ENCODE peak calls at places on chromosome 3, in six cellular contexts. X is stomach, O is spleen, A is body of pancreas, E is colonic mucosa, R is neural progenitor cell. S is an unnamed sample. For H3K36me3, the result is how much of the 10 kb centered on the place peaks cover.

GRCh38 chr3:36677331-36678007 is 86.9 kb downstream of the DCLK3 start:
- DNase-seq in X (no peak), O (no peak), A (no peak), E (no peak), R (peak), S (no peak)

GRCh38 chr3:76753599-76753998 is 286.3 kb upstream of the ROBO2 start:
- DNase-seq in X (no peak), O (no peak), A (no peak), E (no peak), R (no peak), S (no peak)

GRCh38 chr3:36679384-36680200 is 84.8 kb downstream of the DCLK3 start:
- DNase-seq in X (no peak), O (no peak), A (no peak), E (no peak), R (no peak), S (no peak)

GRCh38 chr3:57091471-57091870 is 31.0 kb downstream of the SPATA12 start:
- DNase-seq in X (no peak), O (no peak), A (no peak), E (no peak), R (no peak), S (no peak)

GRCh38 chr3:120153294-120153693 is 59.0 kb upstream of the GSK3B start:
- DNase-seq in X (no peak), O (no peak), A (no peak), E (no peak), R (no peak), S (no peak)

GRCh38 chr3:107421170-107421792 is 44.0 kb downstream of the CCDC54 start:
- DNase-seq in X (no peak), O (no peak), A (no peak), E (no peak), R (peak), S (no peak)

GRCh38 chr3:73716418-73716817 is 91.7 kb upstream of the PDZRN3 start:
- DNase-seq in X (no peak), O (no peak), A (no peak), E (no peak), R (no peak), S (no peak)

GRCh38 chr3:189142527-189142926 is 29.2 kb upstream of the TPRG1 start:
- DNase-seq in X (no peak), O (no peak), A (no peak), E (no peak), R (no peak), S (no peak)

GRCh38 chr3:32238816-32239637 is 547 bp downstream of the CMTM8 start:
- DNase-seq in X (peak), O (peak), A (peak), E (peak), R (no peak), S (peak)

GRCh38 chr3:122014741-122015140 is 7.3 kb downstream of the ILDR1 start:
- DNase-seq in X (no peak), O (no peak), A (no peak), E (no peak), R (no peak), S (no peak)

GRCh38 chr3:141399200-141399599 is 30.9 kb downstream of the ZBTB38 start:
- DNase-seq in X (no peak), O (no peak), A (no peak), E (peak), R (no peak), S (no peak)

GRCh38 chr3:136457793-136458192 is 207.7 kb downstream of the PCCB start:
- DNase-seq in X (no peak), O (no peak), A (no peak), E (no peak), R (no peak), S (no peak)

GRCh38 chr3:137766069-137766960 is 2.2 kb downstream of the SOX14 start:
- DNase-seq in X (no peak), O (no peak), A (no peak), E (no peak), R (peak), S (no peak)

GRCh38 chr3:48599077-48599501 is 4.0 kb upstream of the COL7A1 start:
- DNase-seq in X (no peak), O (no peak), A (no peak), E (no peak), R (no peak), S (no peak)

GRCh38 chr3:33139996-33140395 is 26.2 kb downstream of the CRTAP start:
- DNase-seq in X (no peak), O (no peak), A (no peak), E (no peak), R (no peak), S (no peak)

GRCh38 chr3:55090310-55090709 is 162.5 kb upstream of the LRTM1 start:
- DNase-seq in X (no peak), O (no peak), A (no peak), E (no peak), R (no peak), S (no peak)

GRCh38 chr3:126522363-126522788 is 1.6 kb upstream of the CHST13 start:
- DNase-seq in X (peak), O (peak), A (peak), E (peak), R (peak), S (peak)

GRCh38 chr3:87625911-87626310 is 349.5 kb upstream of the POU1F1 start:
- DNase-seq in X (no peak), O (no peak), A (no peak), E (no peak), R (no peak), S (no peak)

GRCh38 chr3:172110127-172110779 is 70.9 kb downstream of the FNDC3B start:
- DNase-seq in X (no peak), O (no peak), A (no peak), E (no peak), R (no peak), S (no peak)

GRCh38 chr3:172113710-172114109 is 74.3 kb downstream of the FNDC3B start:
- DNase-seq in X (no peak), O (no peak), A (no peak), E (no peak), R (no peak), S (no peak)

GRCh38 chr3:172107403-172107802 is 68.0 kb downstream of the FNDC3B start:
- DNase-seq in X (no peak), O (no peak), A (no peak), E (no peak), R (no peak), S (no peak)

GRCh38 chr3:172112348-172113123 is 73.2 kb downstream of the FNDC3B start:
- DNase-seq in X (no peak), O (no peak), A (no peak), E (no peak), R (no peak), S (no peak)

GRCh38 chr3:172111163-172111562 is 71.8 kb downstream of the FNDC3B start:
- DNase-seq in X (no peak), O (no peak), A (no peak), E (no peak), R (no peak), S (no peak)
- H3K36me3 ChIP-seq in X (under half), O (under half), A (under half), E (under half), R (under half), S (under half)

GRCh38 chr3:16243706-16244490 is 20.8 kb downstream of the DPH3 start:
- DNase-seq in X (no peak), O (no peak), A (no peak), E (no peak), R (no peak), S (no peak)
- H3K27ac ChIP-seq in X (no peak), O (no peak), A (no peak), E (no peak), R (no peak), S (no peak)

GRCh38 chr3:112134335-112135124 is 1.5 kb upstream of the GCSAM start:
- DNase-seq in X (no peak), O (no peak), A (peak), E (no peak), R (no peak), S (no peak)
- TF ChIP-seq CTCF in X (no peak), O (no peak), A (no peak), E (no peak), R (no peak), S (no peak)

DNA sequence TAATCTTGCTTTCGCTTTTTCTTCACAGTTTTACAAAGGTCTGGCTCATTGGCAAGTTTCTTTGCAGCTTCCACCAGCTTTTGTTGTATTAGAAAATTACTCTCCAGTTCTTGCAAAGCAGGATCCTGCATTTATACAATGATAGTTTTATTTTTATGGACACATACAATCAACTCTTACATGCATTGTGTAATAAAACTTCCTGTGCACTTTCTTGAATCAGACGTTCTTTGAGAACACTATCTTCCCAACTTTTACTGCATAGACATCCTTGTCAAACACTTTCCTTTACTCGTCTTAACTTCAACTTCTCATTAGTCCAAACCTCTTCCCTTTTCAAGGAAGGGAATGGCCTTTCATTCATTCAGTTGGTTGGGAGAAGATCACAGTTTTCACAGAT is 71.4 kb upstream of the LMOD3 start:
- DNase-seq in X (no peak), O (no peak), A (no peak), E (no peak), R (no peak), S (no peak)
- H3K36me3 ChIP-seq in X (half or more), O (under half), A (under half), E (under half), R (under half), S (under half)

GRCh38 chr3:49928511-49929017 is 1.0 kb downstream of the MON1A start:
- DNase-seq in X (no peak), O (no peak), A (no peak), E (peak), R (no peak), S (no peak)

GRCh38 chr3:49927798-49928197 is 1.8 kb downstream of the MON1A start:
- DNase-seq in X (no peak), O (no peak), A (no peak), E (no peak), R (no peak), S (no peak)

GRCh38 chr3:49930922-49931321 is 1.3 kb upstream of the MON1A start:
- DNase-seq in X (no peak), O (no peak), A (no peak), E (peak), R (peak), S (no peak)

GRCh38 chr3:49929333-49930240 is at the start of gene MON1A:
- DNase-seq in X (peak), O (peak), A (peak), E (peak), R (peak), S (peak)

GRCh38 chr3:49930241-49930690 is 655 bp upstream of the MON1A start:
- DNase-seq in X (no peak), O (no peak), A (no peak), E (no peak), R (no peak), S (no peak)
- H3K27ac ChIP-seq in X (peak), O (peak), A (peak), E (peak), R (no peak), S (peak)

GRCh38 chr3:129424185-129424841 is 4.1 kb downstream of the EFCAB12 start:
- DNase-seq in X (peak), O (no peak), A (no peak), E (no peak), R (no peak), S (no peak)

GRCh38 chr3:129421236-129421883 is 7.1 kb downstream of the EFCAB12 start:
- DNase-seq in X (no peak), O (no peak), A (no peak), E (no peak), R (no peak), S (no peak)

GRCh38 chr3:129422897-129423296 is 5.5 kb downstream of the EFCAB12 start:
- DNase-seq in X (no peak), O (no peak), A (no peak), E (no peak), R (no peak), S (no peak)

GRCh38 chr3:129419476-129419875 is 9.0 kb downstream of the EFCAB12 start:
- DNase-seq in X (no peak), O (no peak), A (no peak), E (no peak), R (no peak), S (no peak)

DNA sequence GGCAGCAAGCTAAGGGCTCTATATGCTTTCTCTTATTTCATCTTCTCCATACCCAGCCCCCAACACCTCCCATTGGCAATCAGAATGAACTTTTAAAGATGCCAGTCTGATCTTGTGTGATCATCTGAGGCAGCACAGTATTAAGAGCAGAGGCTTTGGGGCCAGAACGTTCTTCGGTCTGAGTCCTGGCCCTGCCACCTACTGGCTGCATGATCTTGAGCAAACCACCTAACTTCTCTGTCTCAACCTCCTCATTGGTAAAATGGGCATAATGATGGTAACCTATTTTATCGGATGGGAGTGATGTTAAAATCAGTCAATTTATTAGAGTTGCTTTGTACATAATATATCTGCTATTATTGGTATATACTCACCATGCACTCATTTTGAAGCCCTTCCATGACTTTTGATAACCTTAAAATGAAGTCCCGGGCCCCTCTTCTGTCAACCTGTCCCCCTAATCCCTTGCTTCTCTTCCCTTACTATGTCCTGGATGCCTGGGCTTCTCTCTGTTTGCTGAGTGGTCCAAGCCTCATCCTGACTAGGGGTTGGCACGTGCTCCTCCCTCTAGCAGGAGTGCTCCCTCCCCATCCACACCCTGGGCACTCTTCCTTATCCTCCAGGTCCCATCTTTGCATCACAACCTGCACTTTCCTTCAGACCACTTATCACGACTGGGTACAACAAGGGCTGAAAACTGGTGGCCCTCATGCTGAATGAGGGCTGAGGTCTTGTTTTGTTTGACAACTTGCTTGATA is 6.3 kb downstream of the EFCAB12 start:
- DNase-seq in X (no peak), O (no peak), A (no peak), E (no peak), R (no peak), S (no peak)
- TF ChIP-seq CTCF in X (no peak), O (no peak), A (no peak), E (no peak), R (no peak), S (no peak)

DNA sequence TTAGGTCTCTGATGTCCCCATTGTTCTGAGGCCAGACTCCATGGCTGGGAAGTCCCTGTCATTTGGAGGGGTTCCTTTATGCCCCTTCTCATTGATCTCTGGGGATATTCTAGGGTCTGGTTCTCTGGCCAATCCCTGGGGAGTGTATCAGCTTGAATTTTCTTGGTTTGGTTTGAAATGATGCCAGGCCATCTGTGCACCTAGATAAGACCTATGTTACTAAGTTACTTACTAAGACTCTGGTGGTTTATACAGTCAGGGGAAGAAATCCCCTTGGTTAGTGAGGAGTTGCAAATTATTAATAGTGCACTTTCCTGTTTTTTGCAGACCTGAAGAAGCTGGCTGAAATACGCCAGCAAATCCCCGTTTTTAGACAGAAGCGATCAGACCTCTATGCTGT is 20.3 kb downstream of the NIT2 start:
- DNase-seq in X (no peak), O (no peak), A (peak), E (no peak), R (no peak), S (no peak)
- H3K36me3 ChIP-seq in X (half or more), O (under half), A (under half), E (under half), R (under half), S (under half)

GRCh38 chr3:14256046-14256445 is 77.4 kb downstream of the LSM3 start:
- DNase-seq in X (no peak), O (no peak), A (no peak), E (no peak), R (no peak), S (no peak)

GRCh38 chr3:14253983-14254382 is 75.4 kb downstream of the LSM3 start:
- DNase-seq in X (no peak), O (no peak), A (no peak), E (no peak), R (no peak), S (no peak)

GRCh38 chr3:14254812-14255702 is 76.4 kb downstream of the LSM3 start:
- DNase-seq in X (no peak), O (no peak), A (no peak), E (no peak), R (no peak), S (no peak)

GRCh38 chr3:14252321-14253021 is 73.9 kb downstream of the LSM3 start:
- DNase-seq in X (no peak), O (no peak), A (no peak), E (no peak), R (no peak), S (no peak)

DNA sequence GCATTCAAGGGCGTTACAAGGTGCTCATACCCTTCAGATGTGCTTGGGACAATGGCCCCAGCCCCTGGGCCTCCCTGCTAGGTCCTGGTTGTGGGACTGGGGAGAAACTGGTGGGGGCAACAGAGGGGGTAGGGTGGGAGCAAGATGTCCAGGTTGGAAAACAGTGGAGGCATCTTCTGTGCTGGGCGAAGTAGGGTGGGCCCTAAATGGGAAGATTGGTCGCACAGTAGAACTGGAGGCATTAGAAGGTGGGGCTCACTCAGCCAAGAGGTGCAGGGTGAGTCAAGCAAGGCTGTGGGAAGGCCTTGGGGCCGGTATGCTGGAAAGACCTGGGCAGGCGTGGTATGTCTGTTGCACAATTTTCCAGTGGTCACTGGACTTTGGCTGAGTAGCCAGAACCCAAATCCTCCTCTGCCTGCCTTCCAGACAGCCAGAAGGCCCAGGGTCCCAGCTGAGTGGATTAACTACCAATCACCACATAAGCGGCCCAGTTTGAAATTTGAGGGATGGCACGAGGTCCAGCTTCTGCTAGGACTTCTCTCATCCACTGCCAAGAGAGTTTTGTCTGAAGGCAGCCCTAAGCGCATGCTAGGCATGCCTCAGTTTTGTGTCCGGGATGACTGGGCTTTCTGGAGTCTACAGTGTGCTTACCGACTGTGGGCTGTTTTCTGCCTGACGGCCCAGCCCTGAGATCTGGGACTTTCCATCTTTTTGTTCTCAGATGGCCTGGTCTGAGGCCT is 74.6 kb downstream of the LSM3 start:
- DNase-seq in X (no peak), O (no peak), A (no peak), E (no peak), R (no peak), S (no peak)
- H3K27ac ChIP-seq in X (no peak), O (no peak), A (no peak), E (no peak), R (no peak), S (no peak)

DNA sequence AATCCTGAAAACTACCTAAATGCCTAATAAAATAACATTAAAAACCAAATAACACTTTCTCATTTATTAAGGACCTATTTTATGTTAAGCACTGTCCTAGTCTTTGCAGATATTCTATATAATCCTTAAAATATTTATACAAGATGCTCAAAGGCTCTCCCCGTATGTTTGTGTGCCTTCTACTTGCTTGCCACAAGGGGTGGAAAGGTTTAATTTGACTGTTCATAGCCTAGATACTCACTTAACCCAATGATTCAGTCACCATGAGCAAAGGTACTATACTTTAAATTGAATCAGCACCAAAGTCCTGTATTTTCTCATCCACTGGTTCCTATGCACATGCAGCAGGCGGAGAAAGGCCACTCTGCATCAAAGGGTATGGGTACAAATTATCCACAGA is 32.0 kb downstream of the LSAMP start:
- DNase-seq in X (no peak), O (no peak), A (no peak), E (no peak), R (no peak), S (no peak)
- TF ChIP-seq CTCF in X (no peak), O (no peak), A (no peak), E (no peak), R (peak), S (no peak)